ENCODE peak calls at places on chromosomes 7 and 10, in four cellular contexts. V is GM12878, T is A549, J is K562. E is an unnamed sample.

GRCh38 chr10:127866276-127867013 is 26.3 kb downstream of the CLRN3 start:
- DNase-seq in V (no peak), T (no peak), J (no peak), E (no peak)

GRCh38 chr7:17679427-17679826 is 260.9 kb downstream of the SNX13 start:
- DNase-seq in V (no peak), T (no peak), J (no peak), E (no peak)

GRCh38 chr7:994592-995308 is 11.8 kb downstream of the CYP2W1 start:
- DNase-seq in V (no peak), T (no peak), J (no peak), E (no peak)

GRCh38 chr10:128922619-128923018 is 544.4 kb upstream of the MGMT start:
- DNase-seq in V (no peak), T (no peak), J (no peak), E (no peak)

GRCh38 chr7:151853896-151854807 is 22.8 kb downstream of the PRKAG2 start:
- DNase-seq in V (no peak), T (no peak), J (no peak), E (no peak)

GRCh38 chr10:76209135-76209534 is 777.7 kb downstream of the LRMDA start:
- DNase-seq in V (no peak), T (no peak), J (no peak), E (peak; percentile 11)

GRCh38 chr10:36254191-36254590 is 612.1 kb upstream of the FZD8 start:
- DNase-seq in V (no peak), T (no peak), J (no peak), E (no peak)

GRCh38 chr7:73742753-73743641 is 4.4 kb upstream of the ABHD11 start:
- DNase-seq in V (no peak), T (no peak), J (no peak), E (no peak)

GRCh38 chr10:12704488-12704887 is 297.0 kb downstream of the CCDC3 start:
- DNase-seq in V (no peak), T (no peak), J (no peak), E (no peak)

GRCh38 chr10:74511051-74511450 is 315.3 kb upstream of the KAT6B start:
- DNase-seq in V (no peak), T (no peak), J (no peak), E (no peak)

GRCh38 chr10:118291122-118291521 is 51.0 kb downstream of the FAM204A start:
- DNase-seq in V (no peak), T (no peak), J (no peak), E (no peak)

GRCh38 chr7:133233142-133233541 is 19.7 kb upstream of the EXOC4 start:
- DNase-seq in V (no peak), T (no peak), J (no peak), E (no peak)

GRCh38 chr10:76711374-76711997 is 926.1 kb downstream of the KCNMA1 start:
- DNase-seq in V (no peak), T (no peak), J (no peak), E (no peak)

GRCh38 chr10:42880255-42880620 is 97.6 kb downstream of the BMS1 start:
- DNase-seq in V (no peak), T (no peak), J (no peak), E (no peak)

GRCh38 chr10:128186959-128187787 is 61.0 kb upstream of the MKI67 start:
- DNase-seq in V (no peak), T (no peak), J (no peak), E (no peak)

GRCh38 chr7:30448461-30449189 is 30.0 kb downstream of the NOD1 start:
- DNase-seq in V (no peak), T (no peak), J (no peak), E (no peak)

GRCh38 chr7:17437586-17437985 is 139.1 kb downstream of the AHR start:
- DNase-seq in V (no peak), T (no peak), J (no peak), E (no peak)

GRCh38 chr7:149459540-149460433 is 1.1 kb downstream of the ZNF777 start:
- DNase-seq in V (no peak), T (peak; percentile 29), J (peak; percentile 50), E (peak; percentile 50)

GRCh38 chr10:33381897-33382578 is 47.6 kb upstream of the NRP1 start:
- DNase-seq in V (no peak), T (no peak), J (no peak), E (no peak)

GRCh38 chr7:6545398-6546126 is 5.7 kb downstream of the GRID2IP start:
- DNase-seq in V (no peak), T (no peak), J (no peak), E (no peak)

GRCh38 chr7:44071726-44072363 is 6.5 kb upstream of the PGAM2 start:
- DNase-seq in V (no peak), T (no peak), J (no peak), E (no peak)
- TF ChIP-seq MAX in V (no peak), T (no peak), J (peak; percentile 27), E (no peak)

DNA sequence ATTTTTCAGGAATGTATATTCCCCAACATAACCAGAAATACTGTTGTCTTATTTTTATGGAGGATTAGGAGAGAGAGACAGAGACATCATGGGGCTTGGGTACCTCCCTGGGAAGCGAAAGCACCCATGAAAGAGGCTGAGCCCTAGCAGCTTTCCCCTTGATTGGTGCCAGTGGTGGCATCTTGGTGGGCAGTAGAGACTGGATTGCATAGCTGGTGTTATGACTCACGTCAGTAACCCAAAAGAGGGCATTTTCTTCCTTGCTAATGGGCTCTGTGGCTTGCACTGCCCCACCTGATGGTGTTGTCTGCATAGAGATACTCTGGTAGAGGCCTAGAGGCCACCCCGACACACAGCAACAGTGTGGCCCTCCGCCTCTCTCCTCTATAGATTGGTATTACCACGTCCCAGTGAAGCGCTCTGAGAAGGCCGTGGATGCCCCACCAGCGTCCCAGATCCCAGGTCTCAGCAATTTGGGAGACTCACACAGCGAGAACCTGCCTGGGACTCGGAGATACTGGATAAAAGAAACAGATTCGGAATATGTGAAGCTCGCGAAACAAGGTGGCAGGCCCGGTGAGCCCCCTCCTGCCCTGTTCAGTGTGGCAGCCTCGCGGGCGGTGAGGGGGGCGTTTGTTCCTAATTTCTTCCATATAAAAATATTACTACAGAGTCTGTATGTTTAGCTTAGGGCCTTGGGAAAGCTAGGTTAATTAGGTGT is 5.8 kb downstream of the C7orf57 start:
- DNase-seq in V (no peak), T (no peak), J (no peak), E (no peak)
- TF ChIP-seq POLR2A in V (no peak), T (no peak), J (no peak), E (no peak)

DNA sequence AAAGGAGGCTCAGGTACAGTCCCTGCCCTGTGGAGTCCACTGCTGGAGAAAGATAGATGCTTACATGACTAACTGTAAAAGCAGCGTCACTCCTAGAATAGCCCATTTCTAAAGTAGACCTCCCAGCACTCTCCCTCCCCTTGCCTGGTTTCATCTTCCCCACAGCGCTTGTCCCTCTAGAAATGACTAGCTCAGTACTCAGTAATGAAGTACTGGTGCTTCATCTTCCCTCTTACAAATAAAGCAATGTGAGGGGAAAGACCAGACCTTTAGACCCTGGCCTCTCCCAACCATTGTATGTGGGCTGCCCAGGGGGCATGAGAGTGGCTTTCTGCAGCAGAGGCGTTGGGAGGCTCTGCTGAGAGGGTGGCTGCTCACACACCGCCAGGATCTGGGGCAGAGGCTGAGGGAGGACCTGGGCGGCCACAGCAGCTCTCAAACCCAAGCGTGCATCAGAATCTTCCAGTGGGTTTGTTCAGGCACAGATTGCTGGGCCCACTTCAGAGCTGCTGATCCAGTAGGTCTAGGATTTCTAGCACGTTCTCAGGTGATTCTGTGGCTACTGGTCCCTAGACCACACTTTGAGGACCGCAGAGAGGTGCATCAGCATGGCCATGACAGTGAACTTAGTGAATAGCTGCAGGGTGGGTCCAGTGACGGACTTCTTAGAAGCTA is 110.3 kb upstream of the ANLN start:
- DNase-seq in V (no peak), T (no peak), J (no peak), E (no peak)
- TF ChIP-seq MAX in V (no peak), T (no peak), J (no peak), E (no peak)

GRCh38 chr7:26864309-26865093 is at the start of gene SKAP2:
- DNase-seq in V (peak; percentile 96), T (peak; percentile 93), J (peak; percentile 98), E (peak; percentile 99)
- TF ChIP-seq POLR2A in V (peak; percentile 85), T (peak; percentile 70), J (peak; percentile 87), E (peak; percentile 86)

DNA sequence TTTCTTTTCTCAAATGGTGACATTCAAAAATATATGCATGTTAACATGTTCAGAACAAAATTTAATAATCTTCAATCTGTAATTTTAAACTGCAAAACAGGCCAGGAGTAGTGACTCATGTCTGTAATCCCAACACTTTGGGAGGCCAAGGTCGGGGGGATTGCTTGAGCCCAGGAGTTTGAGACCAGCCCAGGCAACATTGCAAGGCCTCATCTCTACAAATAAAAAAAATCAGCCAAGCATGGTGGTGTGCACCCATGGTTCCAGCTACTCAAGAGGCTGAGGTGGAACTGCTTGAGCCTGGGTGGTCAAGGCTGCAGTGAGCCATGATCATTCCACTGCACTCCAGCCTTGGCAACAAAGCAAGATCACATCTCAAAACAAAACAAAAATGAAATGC is 394.3 kb downstream of the PARD3 start:
- DNase-seq in V (no peak), T (no peak), J (no peak), E (no peak)
- TF ChIP-seq MAX in V (no peak), T (no peak), J (no peak), E (no peak)

DNA sequence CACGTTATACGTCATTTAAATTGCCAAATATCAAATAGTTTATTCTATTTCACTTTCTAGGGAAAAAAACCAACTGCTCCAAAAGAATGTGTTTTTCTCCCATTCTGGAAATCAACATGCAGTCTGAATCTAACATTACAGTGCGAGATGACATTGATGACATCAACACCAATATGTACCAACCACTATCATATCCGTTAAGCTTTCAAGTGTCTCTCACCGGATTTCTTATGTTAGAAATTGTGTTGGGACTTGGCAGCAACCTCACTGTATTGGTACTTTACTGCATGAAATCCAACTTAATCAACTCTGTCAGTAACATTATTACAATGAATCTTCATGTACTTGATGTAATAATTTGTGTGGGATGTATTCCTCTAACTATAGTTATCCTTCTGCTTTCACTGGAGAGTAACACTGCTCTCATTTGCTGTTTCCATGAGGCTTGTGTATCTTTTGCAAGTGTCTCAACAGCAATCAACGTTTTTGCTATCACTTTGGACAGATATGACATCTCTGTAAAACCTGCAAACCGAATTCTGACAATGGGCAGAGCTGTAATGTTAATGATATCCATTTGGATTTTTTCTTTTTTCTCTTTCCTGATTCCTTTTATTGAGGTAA is 4.2 kb downstream of the GPR22 start:
- DNase-seq in V (no peak), T (no peak), J (no peak), E (no peak)
- TF ChIP-seq POLR2A in V (no peak), T (no peak), J (no peak), E (no peak)